ENCODE peak calls at places on chromosomes 5 and 9, in six cellular contexts. One of them, this sample, is unnamed.

GRCh38 chr9:98263080-98263479 is 7.6 kb upstream of the TBC1D2 start:
- DNase-seq in endothelial cell: no peak
- DNase-seq in HEK293T: no peak
- DNase-seq in 8988T: no peak
- DNase-seq in stimulated activated CD4-positive, alpha-beta T cell treated with anti-CD3 and anti-CD28 coated beads, Interleukin-4, amount 100 ng/mL, for 24 hours: no peak
- DNase-seq in astrocyte: no peak
- DNase-seq in this sample: no peak

GRCh38 chr9:11194249-11194648 is 581.4 kb upstream of the PTPRD start:
- DNase-seq in endothelial cell: no peak
- DNase-seq in HEK293T: no peak
- DNase-seq in 8988T: no peak
- DNase-seq in stimulated activated CD4-positive, alpha-beta T cell treated with anti-CD3 and anti-CD28 coated beads, Interleukin-4, amount 100 ng/mL, for 24 hours: no peak
- DNase-seq in astrocyte: no peak
- DNase-seq in this sample: no peak

GRCh38 chr9:93677641-93678136 is 101.3 kb downstream of the PHF2 start:
- DNase-seq in endothelial cell: peak; percentile 4
- DNase-seq in HEK293T: no peak
- DNase-seq in 8988T: no peak
- DNase-seq in stimulated activated CD4-positive, alpha-beta T cell treated with anti-CD3 and anti-CD28 coated beads, Interleukin-4, amount 100 ng/mL, for 24 hours: no peak
- DNase-seq in astrocyte: no peak
- DNase-seq in this sample: no peak

GRCh38 chr5:132198571-132198970 is 29.1 kb downstream of the P4HA2 start:
- DNase-seq in endothelial cell: no peak
- DNase-seq in HEK293T: no peak
- DNase-seq in 8988T: no peak
- DNase-seq in stimulated activated CD4-positive, alpha-beta T cell treated with anti-CD3 and anti-CD28 coated beads, Interleukin-4, amount 100 ng/mL, for 24 hours: no peak
- DNase-seq in astrocyte: no peak
- DNase-seq in this sample: no peak

GRCh38 chr5:124738751-124739559 is 7.5 kb downstream of the ZNF608 start:
- DNase-seq in endothelial cell: peak; percentile 38
- DNase-seq in HEK293T: no peak
- DNase-seq in 8988T: no peak
- DNase-seq in stimulated activated CD4-positive, alpha-beta T cell treated with anti-CD3 and anti-CD28 coated beads, Interleukin-4, amount 100 ng/mL, for 24 hours: no peak
- DNase-seq in astrocyte: no peak
- DNase-seq in this sample: no peak

GRCh38 chr9:108535526-108535925 is 320.3 kb downstream of the ACTL7B start:
- DNase-seq in endothelial cell: peak; percentile 13
- DNase-seq in HEK293T: peak; percentile 26
- DNase-seq in 8988T: no peak
- DNase-seq in stimulated activated CD4-positive, alpha-beta T cell treated with anti-CD3 and anti-CD28 coated beads, Interleukin-4, amount 100 ng/mL, for 24 hours: no peak
- DNase-seq in astrocyte: no peak
- DNase-seq in this sample: no peak

GRCh38 chr5:151183451-151184245 is 26.1 kb upstream of the ANXA6 start:
- DNase-seq in endothelial cell: no peak
- DNase-seq in HEK293T: peak; percentile 3
- DNase-seq in 8988T: no peak
- DNase-seq in stimulated activated CD4-positive, alpha-beta T cell treated with anti-CD3 and anti-CD28 coated beads, Interleukin-4, amount 100 ng/mL, for 24 hours: no peak
- DNase-seq in astrocyte: no peak
- DNase-seq in this sample: peak; percentile 35

GRCh38 chr9:99878651-99879050 is 27.8 kb upstream of the STX17 start:
- DNase-seq in endothelial cell: no peak
- DNase-seq in HEK293T: no peak
- DNase-seq in 8988T: no peak
- DNase-seq in stimulated activated CD4-positive, alpha-beta T cell treated with anti-CD3 and anti-CD28 coated beads, Interleukin-4, amount 100 ng/mL, for 24 hours: no peak
- DNase-seq in astrocyte: peak; percentile 25
- DNase-seq in this sample: no peak

GRCh38 chr5:31774779-31775178 is 135.8 kb downstream of the PDZD2 start:
- DNase-seq in endothelial cell: no peak
- DNase-seq in HEK293T: no peak
- DNase-seq in 8988T: no peak
- DNase-seq in stimulated activated CD4-positive, alpha-beta T cell treated with anti-CD3 and anti-CD28 coated beads, Interleukin-4, amount 100 ng/mL, for 24 hours: no peak
- DNase-seq in astrocyte: no peak
- DNase-seq in this sample: no peak

GRCh38 chr9:16442622-16443021 is 427.8 kb downstream of the BNC2 start:
- DNase-seq in endothelial cell: no peak
- DNase-seq in HEK293T: no peak
- DNase-seq in 8988T: no peak
- DNase-seq in stimulated activated CD4-positive, alpha-beta T cell treated with anti-CD3 and anti-CD28 coated beads, Interleukin-4, amount 100 ng/mL, for 24 hours: no peak
- DNase-seq in astrocyte: peak; percentile 71
- DNase-seq in this sample: peak; percentile 71

GRCh38 chr9:130172858-130173461 is 756 bp downstream of the NCS1 start:
- DNase-seq in endothelial cell: no peak
- DNase-seq in HEK293T: peak; percentile 38
- DNase-seq in 8988T: peak; percentile 77
- DNase-seq in stimulated activated CD4-positive, alpha-beta T cell treated with anti-CD3 and anti-CD28 coated beads, Interleukin-4, amount 100 ng/mL, for 24 hours: peak; percentile 46
- DNase-seq in astrocyte: no peak
- DNase-seq in this sample: no peak

GRCh38 chr5:60262576-60263295 is 369.2 kb upstream of the PDE4D start:
- DNase-seq in endothelial cell: no peak
- DNase-seq in HEK293T: no peak
- DNase-seq in 8988T: no peak
- DNase-seq in stimulated activated CD4-positive, alpha-beta T cell treated with anti-CD3 and anti-CD28 coated beads, Interleukin-4, amount 100 ng/mL, for 24 hours: no peak
- DNase-seq in astrocyte: no peak
- DNase-seq in this sample: no peak

GRCh38 chr5:128825826-128826225 is 139.5 kb upstream of the SLC27A6 start:
- DNase-seq in endothelial cell: no peak
- DNase-seq in HEK293T: no peak
- DNase-seq in 8988T: no peak
- DNase-seq in stimulated activated CD4-positive, alpha-beta T cell treated with anti-CD3 and anti-CD28 coated beads, Interleukin-4, amount 100 ng/mL, for 24 hours: no peak
- DNase-seq in astrocyte: peak; percentile 20
- DNase-seq in this sample: peak; percentile 3

GRCh38 chr5:106584268-106584667 is 1086.5 kb downstream of the EFNA5 start:
- DNase-seq in endothelial cell: no peak
- DNase-seq in HEK293T: no peak
- DNase-seq in 8988T: no peak
- DNase-seq in stimulated activated CD4-positive, alpha-beta T cell treated with anti-CD3 and anti-CD28 coated beads, Interleukin-4, amount 100 ng/mL, for 24 hours: no peak
- DNase-seq in astrocyte: no peak
- DNase-seq in this sample: no peak